ENCODE peak calls at places on chromosomes 16 and 17, in ten cellular contexts. I is neural progenitor cell; G is CD4-positive, CD25-positive, alpha-beta regulatory T cell; X is cardiac muscle cell; D is tibial nerve; Z is heart right ventricle; E is Panc1; B is fibroblast of lung; Y is stomach; K is GM23248. W is an unnamed sample.

GRCh38 chr17:72978593-72979218 is 113.8 kb downstream of the SLC39A11 start:
- DNase-seq in I (no peak), G (no peak), X (peak), D (no peak), Z (no peak), E (no peak), B (no peak), Y (no peak), K (no peak), W (no peak)

GRCh38 chr16:19305443-19305842 is 19.9 kb downstream of the CLEC19A start:
- DNase-seq in I (no peak), G (no peak), X (no peak), D (no peak), Z (no peak), E (no peak), B (no peak), Y (no peak), K (no peak), W (no peak)

GRCh38 chr17:41919840-41920579 is 1.3 kb upstream of the ACLY start:
- DNase-seq in I (no peak), G (no peak), X (no peak), D (no peak), Z (no peak), E (no peak), B (peak), Y (no peak), K (peak), W (no peak)

GRCh38 chr17:51120357-51120738 is 320 bp downstream of the SPAG9 start:
- DNase-seq in I (no peak), G (peak), X (peak), D (peak), Z (no peak), E (no peak), B (peak), Y (peak), K (no peak), W (no peak)

GRCh38 chr17:57603541-57603940 is 141.6 kb downstream of the CCDC182 start:
- DNase-seq in I (no peak), G (no peak), X (no peak), D (no peak), Z (no peak), E (no peak), B (no peak), Y (peak), K (no peak), W (no peak)

GRCh38 chr16:67719778-67720144 is 645 bp upstream of the GFOD2 start:
- DNase-seq in I (peak), G (no peak), X (peak), D (peak), Z (peak), E (no peak), B (peak), Y (no peak), K (peak), W (no peak)

GRCh38 chr17:6995500-6996255 is at the start of gene ALOX12:
- DNase-seq in I (peak), G (no peak), X (peak), D (no peak), Z (no peak), E (no peak), B (peak), Y (peak), K (peak), W (no peak)

GRCh38 chr16:85583491-85584181 is 29.5 kb upstream of the GSE1 start:
- DNase-seq in I (peak), G (no peak), X (no peak), D (no peak), Z (no peak), E (no peak), B (peak), Y (no peak), K (peak), W (no peak)

GRCh38 chr17:82212331-82213250 is at the start of gene CCDC57:
- DNase-seq in I (peak), G (peak), X (peak), D (peak), Z (peak), E (no peak), B (peak), Y (peak), K (peak), W (no peak)

GRCh38 chr17:40530988-40531971 is 29.9 kb upstream of the TNS4 start:
- DNase-seq in I (no peak), G (peak), X (no peak), D (no peak), Z (no peak), E (no peak), B (no peak), Y (no peak), K (no peak), W (no peak)

GRCh38 chr17:77738666-77739531 is 219.6 kb upstream of the TNRC6C start:
- DNase-seq in I (no peak), G (no peak), X (no peak), D (peak), Z (peak), E (no peak), B (no peak), Y (peak), K (peak), W (no peak)

GRCh38 chr17:79281803-79282202 is 207.2 kb downstream of the ENGASE start:
- DNase-seq in I (no peak), G (no peak), X (no peak), D (no peak), Z (no peak), E (no peak), B (no peak), Y (no peak), K (no peak), W (no peak)

GRCh38 chr16:53084141-53084541 is 29.4 kb downstream of the CHD9 start:
- DNase-seq in I (no peak), G (no peak), X (no peak), D (peak), Z (no peak), E (no peak), B (no peak), Y (no peak), K (no peak), W (peak)

GRCh38 chr16:10150906-10151305 is 31.3 kb downstream of the GRIN2A start:
- DNase-seq in I (no peak), G (no peak), X (no peak), D (no peak), Z (no peak), E (no peak), B (no peak), Y (no peak), K (no peak), W (no peak)

GRCh38 chr16:60651351-60651750 is 1384.9 kb downstream of the CDH8 start:
- DNase-seq in I (no peak), G (no peak), X (no peak), D (no peak), Z (no peak), E (no peak), B (peak), Y (no peak), K (no peak), W (no peak)

GRCh38 chr16:57113042-57113453 is 20.7 kb downstream of the CPNE2 start:
- DNase-seq in I (no peak), G (no peak), X (no peak), D (no peak), Z (no peak), E (no peak), B (peak), Y (no peak), K (peak), W (no peak)

GRCh38 chr17:59377410-59377809 is 46.0 kb downstream of the YPEL2 start:
- DNase-seq in I (no peak), G (no peak), X (no peak), D (no peak), Z (no peak), E (no peak), B (peak), Y (no peak), K (peak), W (no peak)
- H3K27ac ChIP-seq in I (no peak), G (no peak), X (peak), D (no peak), Z (peak), E (no peak), B (no peak), Y (peak), K (peak), W (no peak)

DNA sequence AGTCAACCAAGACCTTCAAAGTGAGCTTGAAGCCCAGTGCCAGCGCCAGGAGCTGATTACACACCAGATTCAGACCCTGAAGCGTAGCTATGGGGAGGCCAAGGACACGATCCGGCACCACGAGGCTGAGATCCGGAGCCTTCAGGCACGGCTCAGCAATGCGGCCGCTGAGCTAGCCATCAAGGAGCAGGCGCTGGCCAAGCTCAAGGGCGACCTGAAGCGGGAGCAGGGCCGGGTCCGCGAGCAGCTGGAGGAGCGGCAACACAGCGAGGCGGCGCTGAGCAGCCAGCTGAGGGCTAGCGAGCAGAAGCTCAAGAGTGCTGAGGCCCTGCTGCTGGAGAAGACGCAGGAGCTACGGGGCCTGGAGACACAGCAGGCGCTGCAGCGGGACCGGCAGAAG is 42.0 kb downstream of the PLD6 start:
- DNase-seq in I (no peak), G (no peak), X (no peak), D (no peak), Z (no peak), E (no peak), B (no peak), Y (no peak), K (no peak), W (no peak)
- H3K27ac ChIP-seq in I (no peak), G (no peak), X (no peak), D (no peak), Z (no peak), E (no peak), B (no peak), Y (no peak), K (no peak), W (no peak)

DNA sequence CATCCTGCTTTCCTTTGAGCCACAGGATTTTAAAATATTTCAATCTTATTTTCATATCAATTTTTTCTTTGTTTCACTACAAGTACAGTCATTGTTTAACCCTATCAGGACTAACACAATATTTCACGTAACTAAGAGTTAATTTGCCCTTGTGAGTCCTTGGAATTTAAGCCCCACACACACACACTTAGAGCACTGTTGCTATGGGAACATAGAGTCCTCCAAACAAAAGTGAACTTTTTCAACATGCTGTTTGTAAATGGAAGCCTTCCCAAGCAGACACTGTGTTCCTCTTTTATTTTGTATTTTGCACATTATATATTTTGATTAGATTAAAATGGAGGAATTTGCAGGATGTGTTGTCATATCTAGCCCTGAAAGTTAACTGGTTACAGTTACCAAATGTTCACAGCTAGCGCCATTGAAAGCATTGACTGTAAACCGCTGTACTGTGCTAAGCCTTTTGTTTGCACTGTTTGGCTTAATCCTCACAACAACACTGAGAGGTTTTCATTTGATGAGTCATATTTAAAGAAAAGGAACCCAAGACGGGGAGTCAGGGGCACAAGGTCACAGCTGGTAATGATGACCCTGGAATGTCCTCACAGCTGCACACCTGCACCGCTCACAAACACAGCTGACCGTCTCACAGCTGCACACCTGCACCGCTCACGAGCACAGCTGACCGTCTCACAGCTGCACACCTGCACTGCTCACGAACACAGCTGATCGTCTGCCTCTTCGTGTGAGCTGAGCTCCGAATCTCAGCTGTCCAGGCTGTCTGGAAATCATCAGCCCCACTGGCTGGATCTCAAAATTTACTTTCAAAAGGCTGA is 6.3 kb downstream of the HSBP1 start:
- DNase-seq in I (peak), G (no peak), X (peak), D (peak), Z (peak), E (no peak), B (peak), Y (no peak), K (peak), W (no peak)
- H3K27ac ChIP-seq in I (peak), G (no peak), X (peak), D (no peak), Z (peak), E (peak), B (peak), Y (no peak), K (peak), W (no peak)

GRCh38 chr16:22347100-22347820 is 27.2 kb downstream of the CDR2 start:
- DNase-seq in I (no peak), G (no peak), X (no peak), D (no peak), Z (peak), E (no peak), B (no peak), Y (no peak), K (no peak), W (no peak)
- H3K27ac ChIP-seq in I (no peak), G (no peak), X (no peak), D (no peak), Z (peak), E (no peak), B (no peak), Y (no peak), K (no peak), W (peak)

GRCh38 chr17:17682293-17682736 is 1.1 kb downstream of the RAI1 start:
- DNase-seq in I (peak), G (peak), X (peak), D (no peak), Z (peak), E (no peak), B (peak), Y (peak), K (peak), W (no peak)
- H3K27ac ChIP-seq in I (no peak), G (peak), X (peak), D (peak), Z (peak), E (peak), B (peak), Y (peak), K (peak), W (peak)

GRCh38 chr17:3795758-3796102 is 5.3 kb downstream of the ITGAE start:
- DNase-seq in I (no peak), G (no peak), X (no peak), D (no peak), Z (no peak), E (no peak), B (no peak), Y (no peak), K (no peak), W (no peak)

GRCh38 chr17:3798273-3799180 is 2.5 kb downstream of the ITGAE start:
- DNase-seq in I (no peak), G (no peak), X (no peak), D (no peak), Z (no peak), E (no peak), B (no peak), Y (no peak), K (peak), W (no peak)

GRCh38 chr17:3794890-3795757 is 5.9 kb downstream of the ITGAE start:
- DNase-seq in I (peak), G (peak), X (no peak), D (no peak), Z (no peak), E (no peak), B (peak), Y (no peak), K (peak), W (no peak)

GRCh38 chr17:3796822-3797170 is 4.2 kb downstream of the ITGAE start:
- DNase-seq in I (no peak), G (no peak), X (no peak), D (no peak), Z (no peak), E (no peak), B (no peak), Y (no peak), K (no peak), W (no peak)

GRCh38 chr17:3796110-3796821 is 4.7 kb downstream of the ITGAE start:
- DNase-seq in I (no peak), G (peak), X (no peak), D (no peak), Z (no peak), E (no peak), B (peak), Y (peak), K (no peak), W (no peak)
- H3K27ac ChIP-seq in I (no peak), G (peak), X (no peak), D (no peak), Z (no peak), E (no peak), B (no peak), Y (no peak), K (no peak), W (no peak)

W was measured in epithelial cell of prostate.